ENCODE peak calls at places on chromosomes 7 and 10, in six cellular contexts. G is HCT116, R is GM23248, H is MM.1S, L is SK-N-SH, B is PC-3. E is an unnamed sample.

GRCh38 chr7:17830206-17830605 is 110.1 kb downstream of the SNX13 start:
- DNase-seq in G (no peak), R (peak), H (no peak), L (no peak), B (no peak), E (no peak)

GRCh38 chr10:34941471-34942357 is 126.6 kb upstream of the PARD3 start:
- DNase-seq in G (no peak), R (peak), H (no peak), L (no peak), B (no peak), E (no peak)

GRCh38 chr7:144738708-144739314 is 97.0 kb downstream of the TPK1 start:
- DNase-seq in G (peak), R (peak), H (peak), L (peak), B (peak), E (peak)

GRCh38 chr7:21500117-21500516 is 42.7 kb upstream of the DNAH11 start:
- DNase-seq in G (no peak), R (no peak), H (no peak), L (no peak), B (no peak), E (no peak)

GRCh38 chr7:26480166-26480565 is 188.5 kb downstream of the SNX10 start:
- DNase-seq in G (no peak), R (no peak), H (no peak), L (no peak), B (no peak), E (no peak)

GRCh38 chr10:102423372-102423968 is 2.8 kb downstream of the FBXL15 start:
- DNase-seq in G (no peak), R (no peak), H (no peak), L (no peak), B (no peak), E (no peak)

GRCh38 chr10:61332506-61332905 is 120.7 kb downstream of the TMEM26 start:
- DNase-seq in G (no peak), R (no peak), H (no peak), L (no peak), B (peak), E (no peak)

GRCh38 chr7:30556854-30557644 is 37.6 kb upstream of the GARS1 start:
- DNase-seq in G (no peak), R (no peak), H (no peak), L (no peak), B (peak), E (peak)

GRCh38 chr7:139776486-139777303 is 1.1 kb downstream of the HIPK2 start:
- DNase-seq in G (no peak), R (peak), H (peak), L (peak), B (peak), E (peak)

GRCh38 chr10:66773418-66773817 is 152.4 kb upstream of the LRRTM3 start:
- DNase-seq in G (no peak), R (no peak), H (no peak), L (no peak), B (no peak), E (no peak)

GRCh38 chr10:29545122-29545521 is 89.6 kb downstream of the SVIL start:
- DNase-seq in G (no peak), R (no peak), H (no peak), L (no peak), B (no peak), E (no peak)

GRCh38 chr10:88553116-88553752 is 29.9 kb downstream of the RNLS start:
- DNase-seq in G (peak), R (peak), H (peak), L (peak), B (no peak), E (peak)

GRCh38 chr7:105838273-105839141 is 37.9 kb downstream of the ATXN7L1 start:
- DNase-seq in G (no peak), R (peak), H (no peak), L (peak), B (no peak), E (no peak)

GRCh38 chr10:105691811-105692210 is 1050.7 kb downstream of the SORCS3 start:
- DNase-seq in G (peak), R (no peak), H (peak), L (peak), B (peak), E (peak)

GRCh38 chr10:7494034-7494433 is 83.2 kb upstream of the SFMBT2 start:
- DNase-seq in G (no peak), R (no peak), H (no peak), L (no peak), B (no peak), E (peak)

GRCh38 chr10:63713191-63714144 is 192.3 kb downstream of the REEP3 start:
- DNase-seq in G (no peak), R (peak), H (no peak), L (peak), B (peak), E (peak)

GRCh38 chr10:102546606-102547310 is 43.0 kb downstream of the SUFU start:
- DNase-seq in G (no peak), R (peak), H (no peak), L (peak), B (no peak), E (no peak)

GRCh38 chr7:94856643-94857042 is 50.8 kb upstream of the PPP1R9A start:
- DNase-seq in G (no peak), R (no peak), H (no peak), L (no peak), B (peak), E (no peak)

GRCh38 chr10:86960003-86960862 is 1.8 kb downstream of the SNCG start:
- DNase-seq in G (peak), R (peak), H (peak), L (peak), B (peak), E (peak)

GRCh38 chr10:86958109-86958830 is at the start of gene SNCG:
- DNase-seq in G (no peak), R (peak), H (no peak), L (no peak), B (no peak), E (no peak)

GRCh38 chr10:86959737-86960002 is 1.3 kb downstream of the SNCG start:
- DNase-seq in G (no peak), R (no peak), H (no peak), L (no peak), B (no peak), E (no peak)

GRCh38 chr10:86957471-86958108 is at the start of gene MMRN2:
- DNase-seq in G (no peak), R (no peak), H (no peak), L (no peak), B (no peak), E (no peak)

GRCh38 chr10:86958831-86959736 is 685 bp downstream of the SNCG start:
- DNase-seq in G (peak), R (peak), H (no peak), L (peak), B (peak), E (no peak)
- H3K9ac ChIP-seq in G (peak), R (peak), H (no peak), L (no peak), B (no peak), E (no peak)

DNA sequence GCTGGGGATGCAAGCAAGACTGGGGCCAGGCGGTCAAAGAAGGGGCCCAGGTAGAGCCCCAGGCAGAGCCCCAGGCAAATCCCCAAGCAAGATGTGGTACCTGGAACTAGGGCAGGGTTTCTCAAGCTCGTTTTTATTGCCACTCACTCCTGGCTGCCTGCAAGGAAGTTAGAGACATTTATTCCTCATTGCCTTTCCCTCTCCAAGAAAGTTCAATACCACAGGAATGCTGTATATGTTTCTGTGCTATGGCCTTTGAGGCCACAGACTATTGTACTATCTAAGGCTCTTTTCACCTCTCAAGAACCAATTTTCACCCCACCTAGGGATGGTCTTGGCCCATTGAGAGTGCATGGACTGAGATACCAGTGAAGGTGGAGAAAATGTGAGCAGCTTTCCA is 71.3 kb downstream of the TACC2 start:
- DNase-seq in G (no peak), R (peak), H (no peak), L (no peak), B (peak), E (no peak)
- H3K4me3 ChIP-seq in G (no peak), R (no peak), H (no peak), L (no peak), B (no peak), E (no peak)

GRCh38 chr10:13719411-13719810 is 132.6 kb downstream of the PRPF18 start:
- DNase-seq in G (no peak), R (no peak), H (no peak), L (no peak), B (no peak), E (no peak)
- TF ChIP-seq EZH2phosphoT487 in G (no peak), R (no peak), H (no peak), L (no peak), B (no peak), E (no peak)

GRCh38 chr7:81407094-81407493 is 362.8 kb downstream of the HGF start:
- DNase-seq in G (no peak), R (no peak), H (no peak), L (no peak), B (peak), E (no peak)

GRCh38 chr7:81399461-81399860 is 370.4 kb downstream of the HGF start:
- DNase-seq in G (no peak), R (no peak), H (no peak), L (no peak), B (no peak), E (no peak)

GRCh38 chr7:81404669-81405068 is 365.2 kb downstream of the HGF start:
- DNase-seq in G (no peak), R (no peak), H (no peak), L (no peak), B (no peak), E (no peak)

GRCh38 chr7:81402227-81402626 is 367.6 kb downstream of the HGF start:
- DNase-seq in G (no peak), R (no peak), H (no peak), L (no peak), B (no peak), E (no peak)
- H3K9ac ChIP-seq in G (no peak), R (no peak), H (no peak), L (no peak), B (no peak), E (no peak)

DNA sequence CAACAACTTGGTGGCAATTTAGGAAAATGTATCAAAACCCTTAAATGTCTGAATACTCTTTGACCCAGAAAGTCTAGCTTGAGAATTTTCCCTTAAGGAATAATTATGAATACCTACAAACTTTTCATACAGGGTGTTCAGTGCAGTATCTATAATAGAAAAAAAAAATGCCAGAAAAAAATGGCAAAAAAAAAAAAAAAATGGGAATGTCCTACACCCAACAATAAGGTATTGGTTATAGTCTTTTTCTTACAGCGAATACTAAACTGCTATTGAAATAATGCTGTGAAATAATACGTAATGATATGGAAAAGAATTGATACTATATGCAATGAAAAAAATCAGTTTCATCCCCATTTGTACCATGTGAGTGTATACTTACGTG is 44.3 kb downstream of the ZNF800 start:
- DNase-seq in G (no peak), R (no peak), H (no peak), L (no peak), B (no peak), E (no peak)
- H3K4me3 ChIP-seq in G (no peak), R (peak), H (peak), L (peak), B (peak), E (peak)

GRCh38 chr7:101140339-101140699 is 13.4 kb downstream of the SERPINE1 start:
- DNase-seq in G (no peak), R (peak), H (no peak), L (no peak), B (peak), E (no peak)
- TF ChIP-seq EZH2phosphoT487 in G (no peak), R (no peak), H (no peak), L (no peak), B (no peak), E (no peak)

DNA sequence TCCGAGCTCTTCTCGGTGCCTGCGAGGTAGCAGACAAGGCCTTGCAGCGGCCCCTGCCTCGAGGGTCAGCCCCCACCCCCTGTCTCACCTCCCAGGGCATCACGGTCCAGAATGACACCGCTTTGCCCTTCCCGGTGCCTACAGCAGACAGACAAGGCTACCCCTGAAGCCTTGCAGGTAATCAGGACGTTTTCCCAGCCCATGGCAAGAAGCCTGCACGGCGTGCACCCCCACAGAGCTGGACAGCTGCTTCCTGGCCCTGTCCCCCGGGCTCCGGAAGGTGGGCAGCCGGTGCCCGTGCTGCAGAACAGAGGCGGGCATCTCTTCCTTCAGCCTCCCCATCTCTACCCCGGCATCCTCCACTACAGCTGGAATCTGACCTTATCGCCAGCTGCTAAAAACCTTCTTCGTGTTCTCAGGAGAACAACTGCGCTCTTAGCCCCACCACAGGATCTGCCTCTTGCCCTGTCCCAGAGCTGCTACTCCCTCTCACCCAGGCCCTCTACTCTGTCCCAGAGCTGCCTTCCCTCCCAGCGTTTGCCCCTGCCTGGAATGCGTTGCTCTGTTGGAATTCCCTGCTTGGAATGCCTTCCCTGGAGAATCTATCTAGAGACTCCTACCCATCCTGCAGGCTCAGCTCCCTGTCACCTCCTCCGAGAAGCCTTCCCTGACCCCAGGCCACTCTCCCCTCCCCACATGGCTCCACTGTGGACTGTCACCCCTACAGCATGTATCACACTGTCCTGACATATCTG is 4.7 kb downstream of the MYL10 start:
- DNase-seq in G (no peak), R (no peak), H (no peak), L (peak), B (no peak), E (peak)
- H3K9ac ChIP-seq in G (no peak), R (no peak), H (no peak), L (no peak), B (no peak), E (no peak)

GRCh38 chr10:18501610-18502009 is 149.8 kb downstream of the NSUN6 start:
- DNase-seq in G (no peak), R (no peak), H (peak), L (no peak), B (no peak), E (no peak)
- H3K4me3 ChIP-seq in G (no peak), R (no peak), H (peak), L (peak), B (peak), E (no peak)

DNA sequence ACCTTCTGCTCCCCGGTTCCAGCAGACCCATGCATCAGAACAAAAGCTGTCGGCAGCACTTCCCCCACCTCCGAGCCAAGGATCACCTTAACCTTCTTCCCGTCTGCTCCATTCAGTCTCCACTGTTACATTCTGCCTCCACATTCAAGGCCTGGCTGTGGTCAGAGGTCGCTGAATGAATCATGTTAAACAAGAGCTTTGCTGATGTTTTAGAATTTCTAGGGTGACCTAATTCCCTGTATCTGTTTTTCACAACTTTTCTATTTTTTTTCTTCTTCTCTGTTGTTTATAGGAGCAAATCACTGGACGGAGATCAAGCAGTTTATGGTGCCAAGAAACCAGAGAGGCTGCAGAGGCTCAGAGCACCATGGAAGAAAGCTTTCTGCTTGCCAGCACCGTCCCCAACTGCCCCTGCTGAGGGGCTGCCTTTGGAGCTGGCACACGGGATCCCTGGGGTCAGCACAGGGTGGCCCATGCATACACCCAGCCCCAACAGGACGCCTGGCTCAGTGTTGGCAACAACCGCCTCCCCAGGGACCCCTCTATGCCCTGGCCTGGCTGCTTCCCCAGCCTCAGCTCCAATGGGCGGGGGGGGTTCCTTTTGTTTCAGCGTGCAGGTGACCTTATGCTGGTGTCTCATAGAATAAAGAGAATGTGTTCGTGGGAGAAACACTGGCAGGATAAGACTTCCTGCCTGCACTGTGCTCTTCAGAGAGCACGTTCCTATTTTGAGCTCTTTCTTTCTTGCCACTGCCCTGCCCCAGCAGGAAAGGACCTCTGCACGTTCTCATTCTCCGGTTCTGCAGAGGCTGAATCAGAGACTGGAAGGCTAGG is 182.7 kb upstream of the LYZL2 start:
- DNase-seq in G (no peak), R (peak), H (no peak), L (no peak), B (no peak), E (no peak)
- TF ChIP-seq EZH2phosphoT487 in G (no peak), R (no peak), H (no peak), L (no peak), B (no peak), E (no peak)

DNA sequence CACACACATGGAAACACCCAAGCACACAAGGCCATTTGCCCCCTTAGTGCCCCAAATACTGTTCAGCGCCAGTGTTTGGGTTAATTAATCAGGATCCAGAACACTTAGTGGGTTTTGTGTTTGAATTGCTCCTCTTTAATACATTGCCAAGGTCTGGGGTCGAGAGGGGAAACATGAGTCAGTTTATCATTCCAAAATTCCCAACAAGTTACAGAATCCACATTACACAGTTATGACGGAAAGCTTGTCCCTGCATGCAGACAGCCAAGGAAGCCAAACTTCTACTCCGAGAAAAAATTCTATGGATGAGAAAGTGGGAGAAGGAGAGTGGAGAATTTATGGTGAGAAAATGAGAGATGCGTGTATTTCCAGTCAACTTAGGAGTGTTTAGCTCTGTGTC is 189.0 kb downstream of the NPSR1 start:
- DNase-seq in G (no peak), R (no peak), H (no peak), L (no peak), B (no peak), E (no peak)
- H3K9ac ChIP-seq in G (no peak), R (no peak), H (no peak), L (no peak), B (no peak), E (no peak)

E was measured in neural progenitor cell.